ENCODE peak calls at places on chromosome 6, in eight cellular contexts. C is cardiac muscle cell, V is EL, Z is HL-60, X is GM12864, B is C1 segment of cervical spinal cord, N is progenitor cell of endocrine pancreas, I is memory B cell. E is an unnamed sample.

GRCh38 chr6:168149015-168149414 is 70.0 kb upstream of the FRMD1 start:
- DNase-seq in Z (no peak), B (no peak), N (no peak), C (no peak), V (no peak), I (no peak), X (no peak), E (no peak)

GRCh38 chr6:7591770-7592169 is 1.8 kb downstream of the SNRNP48 start:
- DNase-seq in I (no peak), C (no peak), B (no peak), X (no peak), V (no peak), N (no peak), Z (no peak), E (no peak)

GRCh38 chr6:45956663-45957062 is 59.0 kb downstream of the CLIC5 start:
- DNase-seq in I (no peak), V (no peak), X (no peak), B (no peak), N (no peak), Z (no peak), C (no peak), E (no peak)

GRCh38 chr6:151440498-151440897 is 11.4 kb downstream of the RMND1 start:
- DNase-seq in I (no peak), B (no peak), X (no peak), Z (no peak), N (no peak), C (no peak), V (no peak), E (peak; percentile 40)

GRCh38 chr6:16850332-16851022 is 89.2 kb upstream of the ATXN1 start:
- DNase-seq in I (no peak), X (no peak), V (peak; percentile 33), Z (no peak), N (no peak), B (no peak), C (no peak), E (no peak)

GRCh38 chr6:64712606-64713005 is 994.4 kb downstream of the EYS start:
- DNase-seq in I (no peak), C (no peak), X (no peak), N (no peak), B (no peak), Z (no peak), V (no peak), E (no peak)

GRCh38 chr6:56667336-56667735 is 24.6 kb upstream of the DST start:
- DNase-seq in Z (no peak), V (no peak), I (no peak), X (no peak), N (no peak), C (no peak), B (no peak), E (no peak)

GRCh38 chr6:21134401-21134800 is 459.1 kb upstream of the SOX4 start:
- DNase-seq in I (no peak), Z (no peak), N (no peak), X (no peak), C (no peak), V (no peak), B (no peak), E (no peak)

GRCh38 chr6:9178066-9178465 is 742.7 kb upstream of the SLC35B3 start:
- DNase-seq in X (no peak), Z (no peak), N (no peak), B (no peak), I (no peak), V (no peak), C (no peak), E (no peak)

GRCh38 chr6:116872771-116873170 is 4.3 kb upstream of the RFX6 start:
- DNase-seq in B (no peak), X (no peak), Z (no peak), C (no peak), I (no peak), N (no peak), V (no peak), E (no peak)

GRCh38 chr6:160523223-160523622 is 140.9 kb downstream of the LPA start:
- DNase-seq in B (no peak), N (no peak), V (no peak), I (no peak), C (no peak), Z (no peak), X (no peak), E (no peak)

GRCh38 chr6:122323361-122323760 is 76.1 kb upstream of the HSF2 start:
- DNase-seq in B (no peak), I (no peak), X (no peak), N (no peak), V (no peak), Z (no peak), C (no peak), E (no peak)

GRCh38 chr6:166587631-166588413 is 1.3 kb upstream of the RAMACL start:
- DNase-seq in I (peak; percentile 54), X (peak; percentile 70), Z (peak; percentile 47), N (no peak), B (no peak), V (no peak), C (no peak), E (peak; percentile 74)

GRCh38 chr6:158706369-158706982 is 56.6 kb downstream of the SYTL3 start:
- DNase-seq in I (no peak), N (no peak), C (peak; percentile 66), X (no peak), V (peak; percentile 64), Z (no peak), B (no peak), E (no peak)

GRCh38 chr6:125952764-125953501 is 3.6 kb upstream of the HINT3 start:
- DNase-seq in N (no peak), B (no peak), C (no peak), X (no peak), V (peak; percentile 52), Z (peak; percentile 50), I (no peak), E (peak; percentile 19)

GRCh38 chr6:42138190-42138589 is 4.2 kb downstream of the C6orf132 start:
- DNase-seq in Z (no peak), X (no peak), N (no peak), V (no peak), B (no peak), I (no peak), C (no peak), E (no peak)

GRCh38 chr6:41713161-41713649 is 22.2 kb downstream of the TFEB start:
- DNase-seq in N (no peak), I (no peak), C (no peak), Z (no peak), B (no peak), V (peak; percentile 71), X (no peak), E (no peak)

GRCh38 chr6:27562027-27562410 is 89.1 kb upstream of the ZNF184 start:
- DNase-seq in X (no peak), V (no peak), C (no peak), B (no peak), I (no peak), Z (no peak), N (no peak), E (no peak)

GRCh38 chr6:43665376-43665775 is 20.5 kb downstream of the RSPH9 start:
- DNase-seq in C (no peak), V (peak; percentile 59), I (no peak), N (no peak), X (no peak), Z (no peak), B (no peak), E (no peak)

GRCh38 chr6:10412165-10412947 is 2.5 kb downstream of the TFAP2A start:
- DNase-seq in Z (peak; percentile 45), N (no peak), B (no peak), X (no peak), C (no peak), I (peak; percentile 35), V (peak; percentile 96), E (peak; percentile 82)

E was measured in GM13977.